ENCODE peak calls at places on chromosomes 16 and 17, in six cellular contexts. A is GM20000; E is GM10248; Q is fibroblast of villous mesenchyme; X is stimulated activated CD8-positive, alpha-beta memory T cell treated with anti-CD3 and anti-CD28 coated beads, Interleukin-7, amount 100 ng/mL, for 24 hours; B is hepatic stellate cell. C is an unnamed sample.

GRCh38 chr17:65143899-65144590 is 6.9 kb downstream of the RGS9 start:
- DNase-seq in A (no peak), E (no peak), Q (no peak), X (no peak), B (no peak), C (no peak)

GRCh38 chr16:82658796-82659195 is 32.0 kb downstream of the CDH13 start:
- DNase-seq in A (no peak), E (no peak), Q (peak), X (no peak), B (no peak), C (no peak)

GRCh38 chr17:77738666-77739531 is 219.6 kb upstream of the TNRC6C start:
- DNase-seq in A (no peak), E (no peak), Q (no peak), X (no peak), B (no peak), C (peak)

GRCh38 chr16:57614546-57615343 is 13.7 kb upstream of the ADGRG1 start:
- DNase-seq in A (no peak), E (no peak), Q (no peak), X (no peak), B (no peak), C (peak)

GRCh38 chr16:68081796-68082567 is 3.2 kb upstream of the NFATC3 start:
- DNase-seq in A (no peak), E (no peak), Q (no peak), X (no peak), B (no peak), C (no peak)

GRCh38 chr16:68257251-68257905 is 6.9 kb upstream of the SLC7A6 start:
- DNase-seq in A (peak), E (peak), Q (peak), X (no peak), B (no peak), C (no peak)

GRCh38 chr16:13018026-13018425 is 116.6 kb downstream of the SHISA9 start:
- DNase-seq in A (no peak), E (no peak), Q (no peak), X (no peak), B (no peak), C (no peak)

GRCh38 chr17:7844292-7845154 is 10.3 kb upstream of the TMEM88 start:
- DNase-seq in A (peak), E (peak), Q (peak), X (peak), B (peak), C (peak)

GRCh38 chr17:40779181-40779909 is 3.0 kb downstream of the KRT27 start:
- DNase-seq in A (no peak), E (no peak), Q (no peak), X (no peak), B (no peak), C (no peak)

GRCh38 chr16:84367297-84367680 is 1.0 kb upstream of the ATP2C2 start:
- DNase-seq in A (no peak), E (no peak), Q (no peak), X (no peak), B (no peak), C (no peak)

GRCh38 chr17:60652484-60653247 is 25.0 kb upstream of the BCAS3 start:
- DNase-seq in A (no peak), E (peak), Q (peak), X (no peak), B (no peak), C (no peak)

GRCh38 chr17:67050476-67051154 is 6.3 kb downstream of the CACNG1 start:
- DNase-seq in A (peak), E (no peak), Q (no peak), X (no peak), B (no peak), C (no peak)

GRCh38 chr16:7268182-7268581 is 64.5 kb upstream of the RBFOX1 start:
- DNase-seq in A (no peak), E (no peak), Q (no peak), X (no peak), B (peak), C (no peak)

GRCh38 chr17:58331815-58332719 is 3.5 kb upstream of the TSPOAP1 start:
- DNase-seq in A (peak), E (peak), Q (no peak), X (peak), B (no peak), C (no peak)

GRCh38 chr17:57987582-57988300 is at the start of gene VEZF1:
- DNase-seq in A (peak), E (peak), Q (peak), X (peak), B (peak), C (peak)

GRCh38 chr17:72588961-72589360 is 468.1 kb downstream of the SOX9 start:
- DNase-seq in A (no peak), E (no peak), Q (no peak), X (no peak), B (no peak), C (no peak)

GRCh38 chr16:78235168-78235800 is 135.8 kb downstream of the WWOX start:
- DNase-seq in A (peak), E (peak), Q (peak), X (peak), B (peak), C (peak)

GRCh38 chr17:75695830-75696271 is 25.4 kb upstream of the ITGB4 start:
- DNase-seq in A (no peak), E (no peak), Q (no peak), X (no peak), B (no peak), C (no peak)

GRCh38 chr17:29205047-29205446 is 24.8 kb upstream of the MYO18A start:
- DNase-seq in A (no peak), E (no peak), Q (no peak), X (no peak), B (no peak), C (no peak)

GRCh38 chr17:17343896-17344506 is 40.8 kb downstream of the NT5M start:
- DNase-seq in A (no peak), E (no peak), Q (no peak), X (no peak), B (no peak), C (peak)

GRCh38 chr16:4376126-4376819 is 4.6 kb downstream of the VASN start:
- DNase-seq in A (no peak), E (no peak), Q (peak), X (no peak), B (peak), C (peak)

GRCh38 chr16:30009085-30009862 is 1.6 kb downstream of the DOC2A start:
- DNase-seq in A (no peak), E (no peak), Q (no peak), X (no peak), B (no peak), C (no peak)

GRCh38 chr16:48498761-48499600 is 111.0 kb downstream of the N4BP1 start:
- DNase-seq in A (no peak), E (no peak), Q (peak), X (no peak), B (no peak), C (no peak)

GRCh38 chr16:87712184-87712822 is 53.5 kb downstream of the KLHDC4 start:
- DNase-seq in A (no peak), E (no peak), Q (no peak), X (no peak), B (no peak), C (no peak)

GRCh38 chr16:58563235-58563634 is 47.9 kb downstream of the SETD6 start:
- DNase-seq in A (no peak), E (no peak), Q (peak), X (no peak), B (no peak), C (no peak)

GRCh38 chr17:40707720-40708119 is 4.2 kb upstream of the KRT24 start:
- DNase-seq in A (no peak), E (no peak), Q (no peak), X (no peak), B (no peak), C (peak)

GRCh38 chr17:45226620-45227019 is 4.9 kb downstream of the FMNL1 start:
- DNase-seq in A (no peak), E (no peak), Q (no peak), X (no peak), B (no peak), C (no peak)

GRCh38 chr17:53137919-53138318 is 684.8 kb upstream of the KIF2B start:
- DNase-seq in A (no peak), E (no peak), Q (no peak), X (no peak), B (no peak), C (no peak)

GRCh38 chr17:67982034-67982640 is 14.1 kb downstream of the C17orf58 start:
- DNase-seq in A (no peak), E (no peak), Q (peak), X (no peak), B (no peak), C (no peak)

GRCh38 chr17:19023209-19023999 is 18.8 kb upstream of the FAM83G start:
- DNase-seq in A (no peak), E (no peak), Q (no peak), X (no peak), B (no peak), C (no peak)

GRCh38 chr17:61361084-61361483 is 38.6 kb upstream of the TBX2 start:
- DNase-seq in A (no peak), E (no peak), Q (peak), X (no peak), B (peak), C (no peak)

C was measured in coronary artery.